ENCODE peak calls at places on chromosomes 16 and 17, in eight cellular contexts. J is IMR-90, V is HCT116, F is fibroblast of lung, N is right lobe of liver, O is endodermal cell, W is body of pancreas, M is tibial nerve. Q is an unnamed sample. For H3K36me3, the result is how much of the 10 kb centered on the place peaks cover.

GRCh38 chr17:38724337-38724988 is 5.7 kb upstream of the CISD3 start:
- DNase-seq in F (no peak), J (no peak), N (peak), W (peak), O (no peak), V (no peak), M (no peak), Q (peak)

GRCh38 chr16:1509307-1510221 is 16.4 kb downstream of the TELO2 start:
- DNase-seq in F (no peak), N (no peak), M (no peak), O (no peak), J (no peak), W (no peak), V (no peak), Q (no peak)

GRCh38 chr17:75153854-75154194 is 488 bp downstream of the JPT1 start:
- DNase-seq in J (no peak), W (no peak), N (peak), M (no peak), V (no peak), O (peak), F (no peak), Q (peak)

GRCh38 chr16:27434141-27435051 is 32.4 kb downstream of the IL21R start:
- DNase-seq in O (no peak), J (no peak), M (no peak), N (no peak), F (no peak), V (no peak), W (no peak), Q (no peak)

GRCh38 chr17:66625321-66625767 is 209.6 kb upstream of the CACNG5 start:
- DNase-seq in N (no peak), V (peak), F (peak), W (no peak), J (peak), O (no peak), M (no peak), Q (no peak)

GRCh38 chr17:30220414-30220813 is 15.1 kb downstream of the SLC6A4 start:
- DNase-seq in J (no peak), V (no peak), F (no peak), M (no peak), N (no peak), W (no peak), O (no peak), Q (no peak)

GRCh38 chr17:39393732-39394131 is 7.7 kb downstream of the FBXL20 start:
- DNase-seq in F (peak), J (no peak), W (no peak), N (no peak), M (no peak), O (no peak), V (no peak), Q (no peak)

GRCh38 chr16:72657791-72658190 is 390.1 kb downstream of the ZFHX3 start:
- DNase-seq in V (no peak), W (no peak), J (no peak), F (no peak), N (no peak), M (no peak), O (no peak), Q (no peak)

GRCh38 chr17:9959377-9959981 is 54.4 kb upstream of the RCVRN start:
- DNase-seq in V (peak), O (peak), W (peak), N (peak), J (peak), F (peak), M (no peak), Q (no peak)

GRCh38 chr17:40490289-40490853 is 11.1 kb downstream of the TNS4 start:
- DNase-seq in F (peak), O (peak), W (peak), N (no peak), J (peak), V (no peak), M (peak), Q (peak)

GRCh38 chr17:79459003-79459655 is 151.7 kb downstream of the RBFOX3 start:
- DNase-seq in V (no peak), O (peak), W (no peak), F (no peak), J (no peak), M (no peak), N (no peak), Q (no peak)

GRCh38 chr17:81193470-81194224 is 27.6 kb upstream of the AATK start:
- DNase-seq in V (no peak), N (no peak), O (no peak), F (no peak), J (no peak), M (no peak), W (no peak), Q (no peak)
- H3K36me3 ChIP-seq in V (under half), N (under half), O (under half), F (under half), J (under half), M (under half), W (under half), Q (under half)

GRCh38 chr16:67144943-67145342 is 5.9 kb downstream of the B3GNT9 start:
- DNase-seq in V (no peak), J (no peak), N (peak), F (no peak), M (no peak), O (no peak), W (no peak), Q (no peak)

GRCh38 chr16:67145746-67146145 is 5.1 kb downstream of the B3GNT9 start:
- DNase-seq in J (no peak), F (no peak), W (no peak), V (no peak), O (no peak), N (no peak), M (no peak), Q (no peak)

GRCh38 chr16:67146523-67147357 is 4.1 kb downstream of the B3GNT9 start:
- DNase-seq in M (no peak), W (no peak), V (no peak), F (no peak), N (peak), J (no peak), O (no peak), Q (no peak)

GRCh38 chr16:67141391-67141790 is 9.4 kb downstream of the B3GNT9 start:
- DNase-seq in N (no peak), J (no peak), O (no peak), V (no peak), F (no peak), M (no peak), W (no peak), Q (no peak)

GRCh38 chr16:67142342-67142741 is 8.5 kb downstream of the B3GNT9 start:
- DNase-seq in V (no peak), F (no peak), M (no peak), J (no peak), W (no peak), O (no peak), N (peak), Q (peak)
- H3K36me3 ChIP-seq in V (half or more), F (under half), M (under half), J (half or more), W (under half), O (half or more), N (under half), Q (under half)

DNA sequence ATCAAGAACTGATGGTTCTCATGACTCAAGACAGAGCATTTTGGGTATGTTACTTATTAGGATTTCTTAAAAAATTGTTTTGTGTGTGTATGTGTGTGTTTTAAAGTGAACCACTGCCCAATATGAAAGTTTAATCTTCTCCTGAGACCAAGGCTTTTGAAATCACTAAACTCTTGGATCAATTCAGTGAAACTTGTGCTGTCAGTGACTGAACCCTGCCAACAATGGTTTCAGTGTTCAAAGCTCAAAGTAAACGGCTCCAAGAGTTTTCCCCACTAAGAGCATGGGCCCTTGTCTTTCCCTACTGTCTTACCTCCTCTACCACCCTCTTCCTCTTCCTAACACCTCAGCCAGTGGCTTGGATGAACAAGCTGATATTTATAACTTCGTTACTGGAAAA is 22.0 kb downstream of the NFE2L1 start:
- DNase-seq in N (no peak), V (no peak), M (no peak), W (no peak), J (no peak), O (no peak), F (no peak), Q (no peak)
- H3K36me3 ChIP-seq in N (under half), V (under half), M (under half), W (under half), J (under half), O (half or more), F (under half), Q (under half)

GRCh38 chr16:89983550-89983949 is 35.0 kb downstream of the DEF8 start:
- DNase-seq in N (no peak), M (no peak), W (no peak), F (no peak), V (no peak), J (no peak), O (no peak), Q (no peak)
- H3K36me3 ChIP-seq in N (under half), M (under half), W (under half), F (under half), V (half or more), J (half or more), O (half or more), Q (under half)

GRCh38 chr16:19817122-19817521 is 67.5 kb downstream of the GPRC5B start:
- DNase-seq in F (no peak), M (no peak), N (no peak), V (no peak), O (no peak), W (no peak), J (no peak), Q (no peak)
- H3K36me3 ChIP-seq in F (under half), M (under half), N (under half), V (under half), O (under half), W (under half), J (under half), Q (under half)

DNA sequence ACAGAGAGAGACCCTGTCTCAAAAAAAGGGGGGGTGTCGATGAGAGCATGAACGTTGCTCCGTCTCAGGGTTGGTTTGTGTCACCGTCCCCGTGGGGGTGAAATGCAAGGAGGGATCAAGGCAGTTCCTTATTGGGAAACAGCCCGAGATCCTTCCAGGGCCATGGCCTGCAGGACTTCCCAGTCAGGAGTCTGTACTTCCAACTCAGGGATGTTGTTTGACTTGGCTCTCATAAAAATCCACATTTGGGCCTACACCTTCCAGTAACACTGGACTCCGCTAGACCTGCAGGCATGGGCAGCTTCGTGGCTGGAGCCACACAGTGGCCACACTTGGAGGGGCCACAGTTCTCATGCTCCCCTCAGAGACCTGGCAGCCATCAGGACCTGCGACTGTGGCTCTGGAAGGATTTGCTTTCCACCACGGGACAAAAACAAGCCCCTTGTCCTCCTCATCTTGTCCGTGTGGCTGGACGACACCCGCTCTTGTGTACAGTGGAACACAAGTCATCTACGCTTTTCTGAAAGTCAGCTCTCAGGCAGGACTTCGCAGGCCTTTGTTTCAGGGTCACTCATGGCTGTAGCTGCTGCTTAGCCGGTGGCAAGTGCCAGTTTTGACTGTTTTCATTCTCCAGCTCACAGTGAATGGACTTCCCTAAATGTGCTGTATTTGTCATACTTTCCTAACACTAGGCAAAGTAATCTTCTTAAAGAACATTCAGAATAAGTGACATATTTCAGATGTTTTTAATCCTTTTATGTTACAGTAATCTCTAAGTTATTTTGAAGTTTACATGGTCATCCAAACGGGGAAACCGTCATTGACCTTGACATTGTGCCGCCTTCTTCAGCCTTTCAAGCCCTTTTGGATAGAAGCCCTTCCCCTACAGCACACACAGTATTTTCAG is 24.2 kb upstream of the IL17C start:
- DNase-seq in V (no peak), J (peak), F (peak), O (no peak), W (no peak), N (no peak), M (no peak), Q (no peak)
- H3K36me3 ChIP-seq in V (under half), J (under half), F (under half), O (half or more), W (under half), N (under half), M (under half), Q (under half)

Q was measured in mucosa of descending colon.